ENCODE peak calls at places on chromosomes 6 and 20, in four cellular contexts. X, C, B and D are unnamed samples.

GRCh38 chr20:64219730-64220129 is 35.8 kb upstream of the PCMTD2 start:
- DNase-seq in X (no peak), C (no peak), B (no peak), D (no peak)

GRCh38 chr6:151440930-151441329 is 11.0 kb downstream of the RMND1 start:
- DNase-seq in X (no peak), C (no peak), B (no peak), D (no peak)

GRCh38 chr20:17654649-17655285 is 27.3 kb downstream of the RRBP1 start:
- DNase-seq in X (no peak), C (no peak), B (peak; percentile 63), D (no peak)

GRCh38 chr6:92011681-92012245 is 1407.6 kb downstream of the EPHA7 start:
- DNase-seq in X (no peak), C (no peak), B (no peak), D (no peak)

GRCh38 chr6:156691018-156691417 is 86.2 kb upstream of the ARID1B start:
- DNase-seq in X (no peak), C (no peak), B (no peak), D (no peak)

GRCh38 chr20:14717124-14718004 is 380.0 kb upstream of the FLRT3 start:
- DNase-seq in X (no peak), C (no peak), B (no peak), D (no peak)

GRCh38 chr20:15077733-15078132 is 740.3 kb upstream of the FLRT3 start:
- DNase-seq in X (no peak), C (no peak), B (no peak), D (no peak)

GRCh38 chr6:113859349-113860164 is 2.4 kb downstream of the MARCKS start:
- DNase-seq in X (peak; percentile 7), C (no peak), B (peak; percentile 52), D (no peak)

GRCh38 chr6:44868335-44868668 is 459.8 kb upstream of the RUNX2 start:
- DNase-seq in X (no peak), C (no peak), B (no peak), D (no peak)

GRCh38 chr20:19110866-19111460 is 101.5 kb upstream of the SLC24A3 start:
- DNase-seq in X (no peak), C (no peak), B (no peak), D (no peak)

DNA sequence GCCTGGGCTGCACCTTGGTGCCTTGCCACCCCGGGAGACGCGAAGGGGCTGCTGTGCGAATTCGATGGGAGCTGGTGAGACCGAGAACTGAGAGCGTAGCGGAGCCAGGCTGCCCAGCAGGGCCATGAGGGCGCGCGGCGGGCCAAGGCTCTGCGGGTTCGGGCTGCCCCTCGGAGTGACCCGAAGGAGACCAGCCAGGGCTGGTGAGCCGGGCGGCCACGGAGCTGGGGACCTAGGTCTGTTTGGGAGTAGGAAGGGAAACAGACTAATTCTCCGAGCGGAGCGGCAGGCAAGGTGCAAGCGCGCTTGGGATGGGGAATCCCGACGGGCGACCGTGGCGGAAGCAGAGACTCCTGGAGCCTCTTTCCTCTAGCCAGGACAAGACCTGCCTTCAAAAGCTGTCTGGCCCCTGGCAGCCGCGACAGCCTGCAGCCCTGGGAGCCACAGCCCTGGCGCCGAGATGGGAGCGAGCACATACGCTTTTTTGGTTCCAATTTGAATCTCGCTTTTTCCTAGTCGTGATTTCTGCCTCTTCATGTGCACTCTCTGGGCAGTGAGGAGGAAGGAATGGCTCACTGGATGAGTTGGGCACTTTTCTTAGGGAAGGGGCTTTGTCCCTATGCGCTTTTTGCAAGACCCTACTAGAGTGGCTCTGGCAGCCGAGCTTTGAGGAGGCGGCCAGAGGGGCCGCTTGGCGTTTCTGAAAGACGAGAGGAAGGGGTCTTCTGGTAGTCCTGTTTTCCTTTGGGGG is 777 bp downstream of the SYNDIG1 start:
- DNase-seq in X (no peak), C (no peak), B (no peak), D (peak; percentile 70)
- H3K27ac ChIP-seq in X (no peak overlapping the region), C (no peak overlapping the region), B (no peak overlapping the region), D (peak overlapping the region; percentile 92)

GRCh38 chr20:47024461-47024937 is 129.9 kb downstream of the EYA2 start:
- DNase-seq in X (no peak), C (no peak), B (no peak), D (no peak)

GRCh38 chr20:47027456-47027855 is 132.8 kb downstream of the EYA2 start:
- DNase-seq in X (no peak), C (no peak), B (no peak), D (no peak)

GRCh38 chr20:47029845-47030244 is 135.2 kb downstream of the EYA2 start:
- DNase-seq in X (no peak), C (no peak), B (no peak), D (no peak)

GRCh38 chr20:47028487-47028886 is 133.8 kb downstream of the EYA2 start:
- DNase-seq in X (no peak), C (no peak), B (no peak), D (no peak)

GRCh38 chr20:47027042-47027441 is 132.4 kb downstream of the EYA2 start:
- DNase-seq in X (no peak), C (no peak), B (peak; percentile 21), D (no peak)
- H3K27ac ChIP-seq in X (no peak overlapping the region), C (no peak overlapping the region), B (no peak overlapping the region), D (no peak overlapping the region)

DNA sequence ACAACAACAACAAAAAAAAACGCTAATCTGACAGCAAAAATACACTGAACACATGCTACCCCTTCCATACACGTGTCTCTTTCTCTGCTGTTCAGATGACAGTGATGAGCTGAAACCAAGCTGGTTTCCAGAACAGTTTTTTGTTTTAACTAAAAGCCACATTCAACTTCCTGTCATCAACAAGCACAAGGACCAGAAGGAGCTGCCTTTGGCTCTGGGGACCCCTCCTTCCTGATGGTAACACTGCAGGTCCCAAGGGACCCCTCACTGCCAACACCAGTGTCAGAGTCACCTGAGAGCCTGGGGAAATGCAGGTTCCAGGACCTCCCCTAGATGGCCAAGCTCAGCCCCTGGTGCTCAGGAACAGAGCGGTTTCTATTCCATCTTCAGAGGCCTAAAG is 6.0 kb downstream of the CST7 start:
- DNase-seq in X (no peak), C (no peak), B (no peak), D (no peak)
- H3K27ac ChIP-seq in X (no peak overlapping the region), C (no peak overlapping the region), B (no peak overlapping the region), D (no peak overlapping the region)

GRCh38 chr6:118875672-118876071 is 18.3 kb upstream of the ASF1A start:
- DNase-seq in X (no peak), C (no peak), B (no peak), D (no peak)
- H3K27ac ChIP-seq in X (no peak overlapping the region), C (no peak overlapping the region), B (no peak overlapping the region), D (no peak overlapping the region)

GRCh38 chr6:107869871-107870270 is 45.8 kb upstream of the SCML4 start:
- DNase-seq in X (no peak), C (no peak), B (no peak), D (no peak)
- H3K27ac ChIP-seq in X (no peak overlapping the region), C (no peak overlapping the region), B (no peak overlapping the region), D (no peak overlapping the region)